ENCODE peak calls at places on chromosomes 13 and 19, in eight cellular contexts. Y, J, D, Q, U, S, N and O are unnamed samples.

GRCh38 chr19:46288896-46289588 is 7.8 kb upstream of the HIF3A start:
- DNase-seq in Y (peak), J (no peak), D (no peak), Q (peak), U (no peak), S (no peak), N (peak), O (peak)

GRCh38 chr19:27861411-27861975 is 1351.5 kb downstream of the UQCRFS1 start:
- DNase-seq in Y (no peak), J (no peak), D (no peak), Q (no peak), U (no peak), S (no peak), N (no peak), O (no peak)

GRCh38 chr19:46916971-46917370 is 56.2 kb downstream of the ARHGAP35 start:
- DNase-seq in Y (no peak), J (no peak), D (no peak), Q (no peak), U (no peak), S (no peak), N (no peak), O (no peak)

GRCh38 chr13:25046274-25046984 is 49.5 kb upstream of the PABPC3 start:
- DNase-seq in Y (no peak), J (no peak), D (peak), Q (no peak), U (no peak), S (no peak), N (no peak), O (no peak)

GRCh38 chr13:109707044-109707794 is 79.2 kb downstream of the IRS2 start:
- DNase-seq in Y (no peak), J (no peak), D (no peak), Q (no peak), U (no peak), S (no peak), N (no peak), O (no peak)

GRCh38 chr19:23075031-23075733 is 41.6 kb upstream of the ZNF730 start:
- DNase-seq in Y (peak), J (no peak), D (peak), Q (peak), U (no peak), S (no peak), N (peak), O (peak)

GRCh38 chr19:47762615-47763308 is 15.7 kb upstream of the SELENOW start:
- DNase-seq in Y (no peak), J (no peak), D (no peak), Q (no peak), U (peak), S (no peak), N (no peak), O (no peak)

GRCh38 chr19:3042545-3043267 is 13.6 kb upstream of the TLE2 start:
- DNase-seq in Y (no peak), J (no peak), D (no peak), Q (no peak), U (peak), S (no peak), N (no peak), O (no peak)

GRCh38 chr19:42132851-42133528 is 744 bp upstream of the POU2F2 start:
- DNase-seq in Y (no peak), J (peak), D (peak), Q (no peak), U (peak), S (peak), N (peak), O (no peak)

GRCh38 chr13:93355094-93355493 is 128.5 kb downstream of the GPC6 start:
- DNase-seq in Y (no peak), J (no peak), D (no peak), Q (no peak), U (no peak), S (no peak), N (no peak), O (no peak)

GRCh38 chr13:40063278-40063698 is 407.8 kb downstream of the COG6 start:
- DNase-seq in Y (no peak), J (no peak), D (no peak), Q (no peak), U (no peak), S (no peak), N (no peak), O (peak)

GRCh38 chr13:111318396-111318795 is 2.0 kb upstream of the TEX29 start:
- DNase-seq in Y (no peak), J (no peak), D (no peak), Q (no peak), U (no peak), S (no peak), N (no peak), O (no peak)

GRCh38 chr13:109146912-109147624 is 517.7 kb downstream of the MYO16 start:
- DNase-seq in Y (peak), J (no peak), D (no peak), Q (peak), U (no peak), S (no peak), N (peak), O (no peak)

GRCh38 chr19:12639901-12640613 is 26.5 kb downstream of the MAN2B1 start:
- DNase-seq in Y (peak), J (peak), D (peak), Q (peak), U (peak), S (peak), N (peak), O (peak)

GRCh38 chr13:31174018-31174417 is 12.3 kb upstream of the HSPH1 start:
- DNase-seq in Y (no peak), J (no peak), D (no peak), Q (peak), U (no peak), S (no peak), N (no peak), O (no peak)

GRCh38 chr19:17307876-17308377 is 1.4 kb upstream of the DDA1 start:
- DNase-seq in Y (no peak), J (no peak), D (no peak), Q (no peak), U (no peak), S (no peak), N (no peak), O (no peak)